ENCODE peak calls at places on chromosome 5, in eight cellular contexts. O, R, M, A, S, T, X and C are unnamed samples.

GRCh38 chr5:54793612-54794436 is 191.6 kb downstream of the ESM1 start:
- DNase-seq in T (no peak), S (no peak), R (no peak), X (no peak), M (no peak), O (no peak), A (no peak), C (no peak)

GRCh38 chr5:172102913-172103629 is 85.0 kb downstream of the STK10 start:
- DNase-seq in R (no peak), S (no peak), O (no peak), T (peak; percentile 90), X (peak; percentile 90), M (no peak), A (peak; percentile 46), C (no peak)

GRCh38 chr5:10854526-10855277 is 93.7 kb upstream of the DAP start:
- DNase-seq in X (no peak), T (no peak), A (no peak), O (peak; percentile 22), M (no peak), S (no peak), R (no peak), C (no peak)

GRCh38 chr5:66021585-66021984 is 95.2 kb downstream of the ERBIN start:
- DNase-seq in X (no peak), S (no peak), T (no peak), M (no peak), A (no peak), R (no peak), O (no peak), C (no peak)

GRCh38 chr5:140881889-140882590 is at the start of gene PCDHA13:
- DNase-seq in O (no peak), X (no peak), R (no peak), A (peak; percentile 20), T (no peak), M (no peak), S (no peak), C (no peak)

GRCh38 chr5:181164076-181164952 is 16.9 kb downstream of the OR2V2 start:
- DNase-seq in R (no peak), T (no peak), X (no peak), O (no peak), A (no peak), M (no peak), S (no peak), C (no peak)

GRCh38 chr5:135214897-135215616 is 181.0 kb upstream of the PITX1 start:
- DNase-seq in O (no peak), R (no peak), M (no peak), T (no peak), A (no peak), S (no peak), X (no peak), C (no peak)

GRCh38 chr5:151870820-151871219 is 53.8 kb downstream of the GLRA1 start:
- DNase-seq in T (no peak), X (no peak), A (no peak), R (no peak), O (no peak), M (no peak), S (no peak), C (no peak)

GRCh38 chr5:23314827-23315226 is 192.6 kb upstream of the PRDM9 start:
- DNase-seq in M (no peak), A (no peak), O (no peak), T (no peak), R (no peak), S (no peak), X (no peak), C (no peak)